ENCODE peak calls at places on chromosomes 2 and 18, in ten cellular contexts. D is right lobe of liver, U is cardiac muscle cell, X is neural progenitor cell, R is sigmoid colon, Z is endodermal cell, T is prostate gland, M is breast epithelium, W is MM.1S, L is tibial nerve. J is an unnamed sample.

GRCh38 chr18:23958036-23958435 is 56.5 kb upstream of the TTC39C start:
- DNase-seq in D (peak; percentile 69), U (peak; percentile 51), X (no peak), R (peak; percentile 93), Z (no peak), T (peak; percentile 78), M (peak; percentile 68), W (no peak), L (peak; percentile 45), J (peak; percentile 46)

GRCh38 chr2:130805613-130806012 is 31.1 kb upstream of the ARHGEF4 start:
- DNase-seq in D (no peak), U (no peak), X (no peak), R (no peak), Z (no peak), T (no peak), M (no peak), W (no peak), L (no peak), J (no peak)

GRCh38 chr2:235416816-235417499 is 76.9 kb upstream of the AGAP1 start:
- DNase-seq in D (no peak), U (peak; percentile 86), X (no peak), R (no peak), Z (peak; percentile 50), T (no peak), M (no peak), W (no peak), L (no peak), J (no peak)

GRCh38 chr2:200609027-200609614 is 23.3 kb downstream of the AOX1 start:
- DNase-seq in D (no peak), U (peak; percentile 79), X (no peak), R (peak; percentile 83), Z (no peak), T (no peak), M (no peak), W (no peak), L (no peak), J (no peak)

GRCh38 chr2:47558116-47559078 is 155.4 kb downstream of the MSH2 start:
- DNase-seq in D (no peak), U (peak; percentile 19), X (peak; percentile 48), R (peak; percentile 52), Z (peak; percentile 60), T (no peak), M (no peak), W (no peak), L (no peak), J (no peak)

GRCh38 chr2:157443795-157444642 is at the start of gene CYTIP:
- DNase-seq in D (no peak), U (peak; percentile 17), X (no peak), R (no peak), Z (no peak), T (peak; percentile 8), M (no peak), W (peak; percentile 91), L (no peak), J (no peak)

GRCh38 chr18:36314754-36315153 is 17.2 kb downstream of the FHOD3 start:
- DNase-seq in D (no peak), U (peak; percentile 95), X (no peak), R (no peak), Z (peak; percentile 17), T (no peak), M (no peak), W (no peak), L (no peak), J (no peak)

GRCh38 chr2:118224144-118224887 is 136.0 kb downstream of the INSIG2 start:
- DNase-seq in D (peak; percentile 40), U (peak; percentile 8), X (peak; percentile 70), R (no peak), Z (peak; percentile 84), T (no peak), M (no peak), W (peak; percentile 58), L (no peak), J (no peak)

DNA sequence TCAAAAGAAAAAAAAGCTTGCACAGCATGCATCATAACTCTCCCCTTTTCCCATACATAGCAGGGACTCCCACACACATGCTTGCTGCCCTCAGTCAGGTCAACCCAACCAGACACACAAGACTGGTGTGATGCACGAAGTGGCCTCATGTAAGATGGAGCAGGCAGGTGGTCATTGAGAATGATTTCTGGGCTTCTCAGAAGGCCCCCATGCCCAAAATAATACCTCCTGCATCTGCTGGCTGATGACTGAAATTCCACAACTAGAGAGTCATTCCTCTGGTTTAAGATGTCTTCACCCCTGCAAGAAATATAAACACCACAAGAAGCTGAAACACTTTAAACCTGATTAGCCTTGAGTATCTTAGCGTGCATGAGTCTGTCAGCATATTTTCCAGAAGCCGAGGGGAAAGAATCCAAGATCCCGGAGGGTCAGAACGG is 131.1 kb downstream of the AFF3 start:
- DNase-seq in D (no peak), U (peak; percentile 35), X (no peak), R (no peak), Z (no peak), T (no peak), M (no peak), W (no peak), L (no peak), J (no peak)
- H3K4me1 ChIP-seq in D (no peaks in the 10 kb centered on the region), U (peaks cover 33% of the 10 kb centered on the region), X (no peaks in the 10 kb centered on the region), R (peaks cover 36% of the 10 kb centered on the region), Z (peaks cover 4% of the 10 kb centered on the region), T (no peaks in the 10 kb centered on the region), M (no peaks in the 10 kb centered on the region), W (no peaks in the 10 kb centered on the region), L (no peaks in the 10 kb centered on the region), J (peaks cover 10% of the 10 kb centered on the region)

DNA sequence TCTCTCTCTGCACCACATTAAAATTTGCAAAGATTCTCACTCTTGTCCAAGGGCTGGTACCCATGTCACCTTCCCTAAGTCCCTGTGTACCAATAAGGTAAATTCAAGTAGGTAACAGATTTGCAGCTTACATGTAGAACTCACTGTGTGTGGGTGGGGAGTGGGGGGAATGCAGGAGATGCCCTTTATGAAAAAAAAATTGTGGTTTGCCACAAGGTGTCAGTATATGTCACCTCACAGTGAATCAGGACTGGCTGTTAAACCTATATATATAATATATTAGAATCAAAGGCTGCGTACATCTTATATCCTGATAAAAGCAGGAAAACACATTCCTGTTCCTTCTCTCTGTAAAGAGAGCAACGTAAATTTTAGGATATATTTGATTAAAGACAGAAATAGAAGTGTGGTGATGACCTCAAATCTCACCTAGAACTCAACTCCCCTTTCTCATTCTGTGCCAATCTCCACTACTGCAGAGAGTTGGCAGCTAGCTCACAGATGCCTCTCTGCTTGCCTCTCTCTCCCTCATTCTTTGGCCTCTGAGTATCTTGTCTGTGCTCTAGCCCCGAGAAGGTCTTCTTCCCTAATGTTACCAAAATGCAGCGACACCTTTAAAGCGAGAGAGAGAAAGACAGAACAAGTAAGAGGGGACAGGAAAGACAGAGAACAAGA is 529 bp downstream of the XDH start:
- DNase-seq in D (no peak), U (no peak), X (peak; percentile 6), R (no peak), Z (no peak), T (no peak), M (no peak), W (peak; percentile 23), L (no peak), J (no peak)
- TF ChIP-seq CTCF in D (peak; percentile 18), U (peak; percentile 6), X (peak; percentile 50), R (no peak), Z (peak; percentile 69), T (no peak), M (no peak), W (peak; percentile 34), L (no peak), J (no peak)

DNA sequence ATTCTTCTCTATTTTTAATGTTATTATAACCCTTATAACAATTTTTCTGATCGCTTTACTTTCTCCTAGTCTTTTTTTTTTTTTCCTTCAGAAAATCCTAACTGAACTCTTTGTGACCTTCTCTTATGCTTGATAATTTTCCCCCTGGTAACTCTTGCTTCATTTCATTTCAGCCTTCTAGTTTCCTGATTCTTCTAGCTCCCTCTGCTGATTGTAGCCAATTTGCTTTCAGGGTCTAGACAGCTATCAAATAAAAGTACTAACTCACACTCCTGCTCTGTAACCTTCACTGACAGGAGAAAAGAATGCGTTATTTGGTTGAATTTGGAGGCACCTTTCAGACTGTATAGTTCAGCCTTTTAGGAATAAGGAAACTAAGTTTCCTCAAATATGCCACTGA is 99.5 kb downstream of the RBM43 start:
- DNase-seq in D (no peak), U (peak; percentile 76), X (no peak), R (no peak), Z (no peak), T (no peak), M (no peak), W (no peak), L (no peak), J (no peak)
- H3K4me3 ChIP-seq in D (no peak overlapping the region), U (no peak overlapping the region), X (no peak overlapping the region), R (no peak overlapping the region), Z (no peak overlapping the region), T (no peak overlapping the region), M (no peak overlapping the region), W (no peak overlapping the region), L (no peak overlapping the region), J (no peak overlapping the region)

GRCh38 chr18:79947881-79948610 is 3.4 kb downstream of the SLC66A2 start:
- DNase-seq in D (peak; percentile 59), U (no peak), X (no peak), R (peak; percentile 47), Z (peak; percentile 26), T (no peak), M (peak; percentile 45), W (no peak), L (no peak), J (no peak)
- H3K4me1 ChIP-seq in D (no peaks in the 10 kb centered on the region), U (peaks cover 1% of the 10 kb centered on the region), X (peaks cover 11% of the 10 kb centered on the region), R (peaks cover 34% of the 10 kb centered on the region), Z (peaks cover 9% of the 10 kb centered on the region), T (peaks cover 10% of the 10 kb centered on the region), M (no peaks in the 10 kb centered on the region), W (no peaks in the 10 kb centered on the region), L (no peaks in the 10 kb centered on the region), J (peaks cover 46% of the 10 kb centered on the region)

DNA sequence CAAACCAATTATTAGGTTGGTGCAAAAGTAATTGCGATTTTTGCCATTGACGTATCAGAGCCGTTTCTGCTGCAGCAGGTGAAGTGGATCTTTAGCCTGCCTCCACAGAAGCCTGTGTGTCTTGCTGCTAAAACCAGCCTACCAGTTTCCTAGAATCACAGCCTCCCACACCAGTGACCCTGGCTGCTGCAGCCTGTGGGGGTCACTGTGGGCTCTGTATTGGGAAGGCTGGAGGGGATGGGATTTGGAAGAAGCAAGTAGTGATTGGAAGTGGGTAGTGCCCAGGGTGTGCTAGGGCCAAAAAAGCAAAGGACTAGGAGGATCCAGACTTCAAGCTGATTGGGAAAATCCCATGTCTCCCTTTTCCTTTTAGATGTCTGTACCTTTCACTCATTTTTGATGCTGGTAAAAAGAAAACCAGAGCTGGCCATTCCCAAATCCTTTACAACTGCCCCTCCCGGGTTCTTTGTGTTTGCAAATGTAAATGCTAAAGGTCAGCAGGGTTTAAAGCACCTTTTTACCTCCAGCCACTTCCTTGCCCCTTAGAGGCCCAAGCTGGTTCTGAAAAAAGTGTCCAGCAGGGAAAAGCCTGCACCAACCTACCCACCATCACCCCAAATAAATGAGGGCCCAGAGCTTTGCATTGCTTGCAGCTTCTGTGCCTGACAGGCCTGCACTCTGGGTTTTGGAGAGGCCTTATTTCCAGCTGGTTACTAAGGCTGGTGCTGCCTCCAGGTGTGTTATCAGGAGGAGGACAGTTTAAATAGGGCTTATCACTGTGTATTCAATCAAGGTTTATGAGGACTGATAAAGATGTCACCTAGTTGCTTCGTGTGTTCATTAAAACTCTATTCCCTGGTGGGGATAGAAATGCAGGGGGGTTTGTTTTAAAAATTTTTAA is 172.0 kb downstream of the MIB1 start:
- DNase-seq in D (no peak), U (peak; percentile 12), X (peak; percentile 54), R (no peak), Z (peak; percentile 81), T (no peak), M (no peak), W (no peak), L (no peak), J (no peak)
- TF ChIP-seq CTCF in D (no peak), U (peak; percentile 19), X (peak; percentile 54), R (no peak), Z (peak; percentile 73), T (no peak), M (no peak), W (no peak), L (no peak), J (no peak)